ENCODE peak calls at places on chromosomes 1 and 21, in four cellular contexts. K, A, S and Z are unnamed samples.

GRCh38 chr1:117047271-117047670 is 12.9 kb upstream of the TTF2 start:
- DNase-seq in K (no peak), A (no peak), S (no peak), Z (no peak)

GRCh38 chr1:202113690-202114300 is 8.9 kb upstream of the GPR37L1 start:
- DNase-seq in K (no peak), A (no peak), S (no peak), Z (no peak)

GRCh38 chr1:226627050-226627755 is 78.6 kb downstream of the STUM start:
- DNase-seq in K (no peak), A (no peak), S (no peak), Z (peak; percentile 2)

GRCh38 chr21:14270631-14271030 is 54.7 kb downstream of the RBM11 start:
- DNase-seq in K (no peak), A (no peak), S (no peak), Z (no peak)

GRCh38 chr1:24102966-24103365 is 9.0 kb downstream of the MYOM3 start:
- DNase-seq in K (peak; percentile 83), A (no peak), S (no peak), Z (no peak)

GRCh38 chr1:42165511-42166210 is 1.1 kb upstream of the GUCA2A start:
- DNase-seq in K (peak; percentile 48), A (no peak), S (peak; percentile 46), Z (no peak)

GRCh38 chr1:84698151-84698651 is 7.9 kb upstream of the SSX2IP start:
- DNase-seq in K (no peak), A (no peak), S (no peak), Z (no peak)

GRCh38 chr1:221884821-221885220 is 142.9 kb upstream of the DUSP10 start:
- DNase-seq in K (no peak), A (no peak), S (no peak), Z (no peak)

GRCh38 chr1:160653620-160654016 is 6.8 kb upstream of the SLAMF1 start:
- DNase-seq in K (no peak), A (no peak), S (no peak), Z (no peak)

GRCh38 chr1:27257155-27257554 is 22.7 kb downstream of the WDTC1 start:
- DNase-seq in K (no peak), A (no peak), S (no peak), Z (no peak)

GRCh38 chr1:230340778-230341546 is 85.2 kb downstream of the PGBD5 start:
- DNase-seq in K (no peak), A (no peak), S (peak; percentile 81), Z (no peak)

GRCh38 chr1:97780884-97781283 is 139.9 kb downstream of the DPYD start:
- DNase-seq in K (no peak), A (no peak), S (no peak), Z (no peak)
- H3K9me3 ChIP-seq in K (no peaks in the 10 kb centered on the region), A (no peaks in the 10 kb centered on the region), S (no peaks in the 10 kb centered on the region), Z (no peaks in the 10 kb centered on the region)

GRCh38 chr1:2948001-2948750 is 73.1 kb upstream of the ACTRT2 start:
- DNase-seq in K (peak; percentile 16), A (no peak), S (no peak), Z (no peak)

GRCh38 chr1:2946291-2946690 is 75.0 kb upstream of the ACTRT2 start:
- DNase-seq in K (peak; percentile 16), A (no peak), S (no peak), Z (no peak)

GRCh38 chr1:2948751-2949680 is 72.3 kb upstream of the ACTRT2 start:
- DNase-seq in K (peak; percentile 33), A (no peak), S (no peak), Z (no peak)

GRCh38 chr1:2945821-2946231 is 75.4 kb upstream of the ACTRT2 start:
- DNase-seq in K (peak; percentile 26), A (no peak), S (no peak), Z (no peak)

DNA sequence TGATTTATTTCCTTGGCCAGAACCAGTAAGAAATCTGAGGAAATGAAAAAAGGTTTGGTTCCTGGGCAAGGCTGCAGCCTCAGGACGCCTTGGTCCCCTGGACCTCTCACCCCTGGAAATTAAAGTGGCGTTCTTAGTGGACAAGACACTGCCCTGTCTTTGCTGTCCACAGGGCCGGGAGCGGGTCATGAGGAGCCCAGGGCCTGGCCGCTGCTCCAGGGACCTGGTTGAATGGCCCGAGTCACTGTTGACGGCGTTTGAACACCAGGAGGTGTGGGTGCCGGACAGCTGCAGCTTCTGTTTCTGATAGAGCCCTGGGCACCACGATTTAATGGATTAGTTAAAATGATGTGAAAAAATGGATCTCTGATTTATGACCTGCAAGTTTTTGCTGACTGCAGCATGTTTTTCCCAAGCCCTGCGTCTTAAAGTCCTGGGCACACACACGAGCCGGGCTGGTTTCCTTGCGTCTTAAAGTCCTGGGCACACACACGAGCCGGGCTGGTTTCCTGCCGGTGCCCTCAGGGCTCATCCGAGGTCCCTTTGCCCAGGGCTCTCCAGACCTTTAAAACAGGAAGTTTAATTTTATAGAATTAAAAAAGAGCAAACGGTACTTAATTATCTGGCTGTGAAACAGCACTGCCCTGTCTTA is 74.1 kb upstream of the ACTRT2 start:
- DNase-seq in K (no peak), A (no peak), S (no peak), Z (no peak)
- H3K9me3 ChIP-seq in K (no peaks in the 10 kb centered on the region), A (no peaks in the 10 kb centered on the region), S (no peaks in the 10 kb centered on the region), Z (no peaks in the 10 kb centered on the region)

GRCh38 chr1:4394366-4394765 is 260.0 kb upstream of the AJAP1 start:
- DNase-seq in K (no peak), A (no peak), S (no peak), Z (no peak)
- H3K9me3 ChIP-seq in K (peaks cover 2% of the 10 kb centered on the region), A (peaks cover 5% of the 10 kb centered on the region), S (peaks cover 6% of the 10 kb centered on the region), Z (no peaks in the 10 kb centered on the region)

DNA sequence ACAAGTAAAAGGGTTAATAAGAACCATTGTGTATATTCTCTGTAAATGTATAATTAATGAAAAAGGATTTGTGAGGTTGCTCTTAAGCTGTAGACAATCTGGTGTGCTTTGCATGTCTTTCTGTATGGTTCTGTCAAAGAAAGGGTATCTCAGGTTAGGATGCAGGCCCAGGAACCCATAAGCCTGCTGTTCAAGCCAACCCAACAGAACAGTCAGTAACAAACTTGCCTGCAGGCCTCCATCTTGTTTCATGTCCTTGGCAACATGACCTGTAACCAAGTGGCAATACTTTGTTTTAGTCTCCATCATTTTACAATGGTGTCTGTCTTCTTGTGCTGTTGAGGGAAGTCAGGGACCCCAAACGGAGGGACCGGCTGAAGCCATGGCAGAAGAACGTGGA is 29.2 kb downstream of the CBR1 start:
- DNase-seq in K (no peak), A (no peak), S (no peak), Z (no peak)
- H3K9me3 ChIP-seq in K (no peaks in the 10 kb centered on the region), A (peaks cover 2% of the 10 kb centered on the region), S (no peaks in the 10 kb centered on the region), Z (no peaks in the 10 kb centered on the region)

DNA sequence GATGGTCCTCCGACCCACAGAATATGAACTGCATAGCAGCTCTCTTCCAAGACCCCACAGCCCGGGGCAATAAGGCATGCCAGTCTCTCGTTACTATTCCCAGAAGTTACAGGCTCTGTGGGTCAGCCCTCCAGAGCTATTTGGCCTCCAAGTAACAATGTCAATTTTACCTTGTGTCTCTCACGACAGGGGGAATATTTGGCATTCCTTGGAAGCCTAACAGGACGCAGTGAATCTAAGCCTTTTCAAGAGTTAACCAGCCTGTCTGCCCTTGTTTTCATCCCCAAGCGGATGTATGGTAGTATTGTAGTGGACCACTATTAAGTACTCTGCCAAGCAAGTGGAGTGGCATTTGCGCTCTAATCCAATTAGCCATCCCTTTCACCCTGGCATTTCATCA is 24.4 kb upstream of the GNG4 start:
- DNase-seq in K (no peak), A (no peak), S (no peak), Z (no peak)
- H3K9me3 ChIP-seq in K (peaks cover 14% of the 10 kb centered on the region), A (peaks cover 62% of the 10 kb centered on the region), S (peaks cover 20% of the 10 kb centered on the region), Z (peaks cover 10% of the 10 kb centered on the region)